ENCODE peak calls at places on chromosomes 2 and 18, in four cellular contexts. D, M, Q and L are unnamed samples.

GRCh38 chr18:55106466-55106865 is 147.2 kb upstream of the CCDC68 start:
- ATAC-seq in D (no peak), M (no peak), Q (no peak), L (no peak)

GRCh38 chr18:59907172-59907571 is 7.4 kb downstream of the PMAIP1 start:
- ATAC-seq in D (no peak), M (no peak), Q (no peak), L (peak)

GRCh38 chr18:32902566-32903330 is 129.9 kb upstream of the KLHL14 start:
- ATAC-seq in D (no peak), M (no peak), Q (no peak), L (no peak)

GRCh38 chr2:45329045-45329677 is 281.9 kb downstream of the SRBD1 start:
- ATAC-seq in D (no peak), M (no peak), Q (no peak), L (no peak)

GRCh38 chr2:172249986-172250385 is 147.3 kb upstream of the DLX2 start:
- ATAC-seq in D (no peak), M (no peak), Q (no peak), L (peak)

GRCh38 chr2:8296340-8296739 is 385.5 kb upstream of the ID2 start:
- ATAC-seq in D (no peak), M (no peak), Q (peak), L (peak)

GRCh38 chr2:61456746-61457420 is 14.0 kb downstream of the USP34 start:
- ATAC-seq in D (no peak), M (no peak), Q (no peak), L (no peak)

GRCh38 chr2:64574871-64575270 is 50.7 kb downstream of the AFTPH start:
- ATAC-seq in D (no peak), M (no peak), Q (no peak), L (no peak)

GRCh38 chr2:157220502-157220901 is 37.0 kb upstream of the GALNT5 start:
- ATAC-seq in D (no peak), M (no peak), Q (no peak), L (no peak)

GRCh38 chr2:191907545-191907944 is 60.7 kb upstream of the CAVIN2 start:
- ATAC-seq in D (peak), M (peak), Q (no peak), L (no peak)

GRCh38 chr2:199019898-199020507 is 437.7 kb downstream of the SATB2 start:
- ATAC-seq in D (no peak), M (no peak), Q (no peak), L (no peak)

GRCh38 chr2:223865124-223865523 is 27.7 kb upstream of the AP1S3 start:
- ATAC-seq in D (no peak), M (no peak), Q (no peak), L (peak)

GRCh38 chr18:41410007-41410406 is 545.0 kb upstream of the PIK3C3 start:
- ATAC-seq in D (no peak), M (no peak), Q (no peak), L (no peak)

GRCh38 chr2:7621018-7621814 is 704.0 kb downstream of the RNF144A start:
- ATAC-seq in D (no peak), M (no peak), Q (no peak), L (peak)

GRCh38 chr2:101361079-101361478 is 26.2 kb downstream of the CREG2 start:
- ATAC-seq in D (no peak), M (no peak), Q (no peak), L (no peak)

GRCh38 chr2:219155054-219155644 is 5.5 kb downstream of the NHEJ1 start:
- ATAC-seq in D (no peak), M (peak), Q (peak), L (peak)

GRCh38 chr18:28177828-28178635 is 1.1 kb upstream of the CDH2 start:
- ATAC-seq in D (peak), M (peak), Q (peak), L (no peak)

GRCh38 chr2:38409904-38410167 is 32.8 kb upstream of the ATL2 start:
- ATAC-seq in D (no peak), M (no peak), Q (no peak), L (no peak)

GRCh38 chr18:2912357-2913299 is 65.8 kb downstream of the EMILIN2 start:
- ATAC-seq in D (no peak), M (no peak), Q (no peak), L (no peak)